ENCODE peak calls at places on chromosomes 4 and X, in six cellular contexts. O is endodermal cell, V is left lung, Y is right lobe of liver, U is adrenal gland, W is hepatocyte. D is an unnamed sample.
A peak's percentile ranks its signal among the peaks of the same experiment; 100 is the strongest.

GRCh38 chrX:22246620-22247019 is 26.1 kb upstream of the CBLL2 start:
- DNase-seq in V (no peak), W (no peak), U (no peak), Y (no peak), O (no peak), D (no peak)

GRCh38 chr4:151804821-151805220 is 44.0 kb upstream of the GATB start:
- DNase-seq in O (no peak), U (no peak), Y (no peak), W (no peak), V (no peak), D (no peak)

GRCh38 chrX:44507292-44507691 is 35.4 kb downstream of the FUNDC1 start:
- DNase-seq in W (no peak), O (no peak), U (no peak), Y (no peak), V (no peak), D (no peak)

GRCh38 chr4:5798946-5799345 is 87.9 kb downstream of the EVC start:
- DNase-seq in O (no peak), V (no peak), U (no peak), W (no peak), Y (no peak), D (no peak)

GRCh38 chr4:21304061-21304541 is 603.8 kb downstream of the PACRGL start:
- DNase-seq in U (peak; percentile 26), Y (no peak), W (peak; percentile 58), V (no peak), O (peak; percentile 89), D (no peak)

GRCh38 chr4:170047774-170048354 is 21.7 kb upstream of the MFAP3L start:
- DNase-seq in O (peak; percentile 75), U (peak; percentile 75), W (peak; percentile 84), Y (no peak), V (no peak), D (no peak)

GRCh38 chr4:183876268-183876934 is 28.7 kb upstream of the STOX2 start:
- DNase-seq in W (peak; percentile 70), Y (peak; percentile 53), O (no peak), U (peak; percentile 81), V (peak; percentile 84), D (peak; percentile 51)

GRCh38 chr4:1347410-1347864 is 429 bp downstream of the UVSSA start:
- DNase-seq in O (peak; percentile 82), V (peak; percentile 72), W (peak; percentile 85), Y (peak; percentile 72), U (peak; percentile 90), D (peak; percentile 91)

GRCh38 chr4:53640576-53641459 is 49.5 kb upstream of the LNX1 start:
- DNase-seq in U (no peak), O (no peak), W (no peak), Y (no peak), V (peak; percentile 46), D (no peak)

GRCh38 chr4:155960522-155960921 is 6.9 kb upstream of the CTSO start:
- DNase-seq in W (no peak), Y (no peak), O (no peak), V (no peak), U (no peak), D (no peak)

GRCh38 chrX:64885850-64886249 is 90.4 kb downstream of the ZC4H2 start:
- DNase-seq in V (no peak), O (peak; percentile 73), Y (no peak), U (peak; percentile 25), W (no peak), D (no peak)

GRCh38 chr4:47650584-47651130 is 165.6 kb downstream of the ATP10D start:
- DNase-seq in W (no peak), O (no peak), U (no peak), Y (no peak), V (no peak), D (no peak)

GRCh38 chr4:45550766-45551366 is 573.0 kb downstream of the GABRG1 start:
- DNase-seq in W (no peak), O (no peak), U (no peak), V (no peak), Y (no peak), D (no peak)

GRCh38 chr4:80153800-80154546 is 43.3 kb upstream of the PRDM8 start:
- DNase-seq in O (no peak), W (no peak), V (no peak), Y (no peak), U (no peak), D (no peak)

GRCh38 chr4:159770969-159771368 is 668.1 kb downstream of the RAPGEF2 start:
- DNase-seq in W (no peak), Y (no peak), U (no peak), O (no peak), V (no peak), D (no peak)

GRCh38 chrX:37378399-37378798 is 29.2 kb downstream of the PRRG1 start:
- DNase-seq in Y (no peak), V (no peak), U (no peak), W (no peak), O (no peak), D (no peak)

GRCh38 chr4:27327421-27328181 is 467.0 kb downstream of the STIM2 start:
- DNase-seq in Y (no peak), V (no peak), W (no peak), O (no peak), U (no peak), D (no peak)

GRCh38 chrX:121496966-121497365 is 449.6 kb downstream of the GLUD2 start:
- DNase-seq in Y (no peak), V (no peak), W (no peak), O (no peak), U (no peak), D (no peak)

GRCh38 chr4:147633113-147633512 is 15.9 kb downstream of the TMEM184C start:
- DNase-seq in W (no peak), O (no peak), U (no peak), V (no peak), Y (no peak), D (no peak)

GRCh38 chrX:8192276-8192675 is 21.2 kb upstream of the VCX2 start:
- DNase-seq in Y (no peak), O (no peak), W (no peak), U (no peak), V (no peak), D (no peak)

GRCh38 chr4:161183729-161184128 is 980.1 kb downstream of the FSTL5 start:
- DNase-seq in W (no peak), Y (no peak), U (no peak), O (no peak), V (no peak), D (no peak)

GRCh38 chr4:57550143-57550542 is 440.0 kb upstream of the IGFBP7 start:
- DNase-seq in V (no peak), Y (no peak), W (no peak), U (no peak), O (no peak), D (no peak)

GRCh38 chrX:10423716-10424115 is 196.7 kb downstream of the MID1 start:
- DNase-seq in W (no peak), U (no peak), V (no peak), O (no peak), Y (no peak), D (no peak)

GRCh38 chrX:16832301-16832700 is 37.9 kb downstream of the RBBP7 start:
- DNase-seq in Y (no peak), O (no peak), V (no peak), W (no peak), U (no peak), D (no peak)

GRCh38 chr4:3440011-3440410 is 1.8 kb upstream of the HGFAC start:
- DNase-seq in O (no peak), W (no peak), Y (peak; percentile 18), U (no peak), V (no peak), D (no peak)

GRCh38 chr4:40622913-40623312 is 6.8 kb downstream of the RBM47 start:
- DNase-seq in W (no peak), Y (no peak), O (no peak), U (no peak), V (no peak), D (no peak)

GRCh38 chrX:113260474-113260873 is 419.8 kb upstream of the AMOT start:
- DNase-seq in W (no peak), Y (no peak), O (peak; percentile 64), V (no peak), U (no peak), D (no peak)

GRCh38 chrX:74613350-74614192 is 853 bp downstream of the RLIM start:
- DNase-seq in W (peak; percentile 20), V (no peak), O (peak; percentile 52), U (peak; percentile 29), Y (no peak), D (no peak)
- TF ChIP-seq CTCF in W (no peak), V (no peak), O (no peak), U (no peak), Y (no peak), D (no peak)

DNA sequence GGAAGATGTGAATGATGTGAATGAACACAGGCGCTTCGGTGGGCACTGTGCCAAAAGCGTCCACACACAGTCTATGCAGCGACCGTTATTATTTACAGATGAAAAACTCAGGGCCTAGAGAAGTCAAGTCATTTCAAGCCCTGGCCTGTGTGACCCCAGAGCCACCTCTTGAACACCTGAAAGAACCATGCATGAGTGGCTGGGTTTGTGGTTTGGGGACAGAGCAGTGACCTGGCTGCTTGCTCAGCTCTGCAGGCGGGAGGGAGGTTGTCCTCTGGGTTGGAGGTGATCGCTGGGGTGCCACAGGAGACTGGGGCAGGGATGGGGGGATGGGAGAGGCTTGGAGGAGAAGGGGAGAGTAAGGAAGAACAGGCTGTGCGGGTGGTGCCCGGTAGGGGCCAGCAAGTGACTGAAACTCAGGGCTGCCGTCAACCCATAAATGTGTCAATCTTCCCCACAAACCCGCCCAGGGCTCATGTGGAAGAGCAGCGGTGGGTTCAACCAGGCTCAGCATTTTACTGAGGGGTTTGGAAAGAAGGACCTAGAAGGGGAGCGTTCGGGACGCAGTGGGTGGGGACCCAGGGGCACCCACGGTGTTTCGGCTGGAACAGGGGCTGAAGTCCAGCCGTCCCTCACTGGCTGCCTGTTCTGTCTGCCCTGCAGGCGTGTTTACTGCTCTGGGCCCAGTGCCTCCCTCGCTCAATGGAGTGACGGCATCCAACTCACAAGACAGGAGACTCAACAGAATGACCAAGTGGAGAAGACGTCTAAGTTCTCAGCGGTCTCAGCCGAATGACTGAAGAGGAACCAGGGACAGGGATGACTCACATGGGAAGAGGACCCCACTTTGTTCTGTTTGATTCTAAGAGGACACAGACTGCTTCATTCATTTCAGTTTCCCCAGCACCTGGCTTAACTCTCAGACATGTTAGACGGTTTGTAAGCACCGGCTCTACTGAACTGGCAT is 167.8 kb downstream of the AFAP1 start:
- DNase-seq in U (no peak), V (peak; percentile 22), Y (no peak), W (no peak), O (no peak), D (peak; percentile 59)
- H3K27ac ChIP-seq in U (no peak overlapping the region), V (no peak overlapping the region), Y (no peak overlapping the region), W (no peak overlapping the region), O (no peak overlapping the region), D (no peak overlapping the region)

DNA sequence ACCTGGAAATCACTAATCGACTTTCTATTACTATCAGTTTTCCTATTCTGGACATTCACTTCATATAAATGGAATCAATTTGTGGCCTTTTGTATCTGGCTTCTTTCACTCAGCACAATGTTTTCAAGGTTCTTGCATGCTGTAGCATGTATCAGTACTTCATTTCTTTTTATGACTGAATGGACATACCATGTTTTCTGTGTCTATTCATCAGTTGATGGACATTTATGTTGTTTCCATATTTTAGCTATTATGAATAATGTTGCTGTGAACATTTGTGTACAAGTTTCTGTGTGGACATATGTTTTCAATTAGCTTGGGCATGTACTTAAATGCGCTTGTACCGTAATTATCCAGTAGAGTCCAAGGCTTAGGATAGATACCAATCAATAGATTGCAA is 19.9 kb upstream of the RELL1 start:
- DNase-seq in U (no peak), Y (no peak), V (no peak), W (no peak), O (no peak), D (no peak)
- H3K4me1 ChIP-seq in U (no peaks in the 10 kb centered on the region), Y (no peaks in the 10 kb centered on the region), V (no peaks in the 10 kb centered on the region), W (no peaks in the 10 kb centered on the region), O (no peaks in the 10 kb centered on the region), D (no peaks in the 10 kb centered on the region)

GRCh38 chrX:125742811-125743210 is 423.1 kb downstream of the TEX13C start:
- DNase-seq in V (no peak), O (no peak), Y (no peak), W (no peak), U (no peak), D (no peak)

GRCh38 chrX:125744914-125745313 is 421.2 kb downstream of the DCAF12L2 start:
- DNase-seq in V (no peak), Y (no peak), W (no peak), U (no peak), O (no peak), D (no peak)
- TF ChIP-seq CTCF in V (no peak), Y (no peak), W (no peak), U (no peak), O (peak; percentile 65), D (no peak)